ENCODE peak calls at places on chromosome 2, in four cellular contexts. X is IMR-90, I is K562, H is GM12878. L is an unnamed sample.

GRCh38 chr2:238305092-238305862 is 15.0 kb upstream of the TRAF3IP1 start:
- DNase-seq in X (no peak), I (no peak), H (no peak), L (no peak)

GRCh38 chr2:28327963-28328922 is 64.4 kb upstream of the FOSL2 start:
- DNase-seq in X (peak), I (no peak), H (no peak), L (no peak)

GRCh38 chr2:213237251-213237650 is 47.0 kb upstream of the SPAG16 start:
- DNase-seq in X (peak), I (no peak), H (no peak), L (no peak)

GRCh38 chr2:158967731-158968395 is 577 bp upstream of the TANC1 start:
- DNase-seq in X (peak), I (no peak), H (no peak), L (peak)

GRCh38 chr2:205946226-205946625 is 139.7 kb downstream of the INO80D start:
- DNase-seq in X (no peak), I (no peak), H (no peak), L (no peak)

GRCh38 chr2:36486546-36487044 is 111.4 kb downstream of the FEZ2 start:
- DNase-seq in X (peak), I (no peak), H (no peak), L (no peak)

GRCh38 chr2:120536141-120536540 is 190.2 kb downstream of the INHBB start:
- DNase-seq in X (no peak), I (no peak), H (no peak), L (no peak)

GRCh38 chr2:221529943-221530652 is 42.0 kb downstream of the EPHA4 start:
- DNase-seq in X (peak), I (no peak), H (no peak), L (peak)

GRCh38 chr2:163649080-163649479 is 86.7 kb downstream of the FIGN start:
- DNase-seq in X (peak), I (no peak), H (no peak), L (no peak)

GRCh38 chr2:15825276-15826060 is 114.9 kb upstream of the MYCN start:
- DNase-seq in X (no peak), I (no peak), H (no peak), L (no peak)

GRCh38 chr2:43139996-43140621 is 86.3 kb downstream of the ZFP36L2 start:
- DNase-seq in X (no peak), I (no peak), H (no peak), L (no peak)

GRCh38 chr2:159044804-159045286 is 76.4 kb downstream of the TANC1 start:
- DNase-seq in X (no peak), I (no peak), H (no peak), L (no peak)

GRCh38 chr2:143841935-143842334 is 678.0 kb downstream of the ZEB2 start:
- DNase-seq in X (peak), I (no peak), H (no peak), L (no peak)

GRCh38 chr2:64876137-64876647 is 113.0 kb upstream of the SLC1A4 start:
- DNase-seq in X (peak), I (peak), H (no peak), L (peak)

GRCh38 chr2:29123584-29124349 is 8.6 kb downstream of the CLIP4 start:
- DNase-seq in X (peak), I (no peak), H (no peak), L (peak)

GRCh38 chr2:19532797-19533196 is 174.4 kb upstream of the OSR1 start:
- DNase-seq in X (peak), I (no peak), H (no peak), L (no peak)

DNA sequence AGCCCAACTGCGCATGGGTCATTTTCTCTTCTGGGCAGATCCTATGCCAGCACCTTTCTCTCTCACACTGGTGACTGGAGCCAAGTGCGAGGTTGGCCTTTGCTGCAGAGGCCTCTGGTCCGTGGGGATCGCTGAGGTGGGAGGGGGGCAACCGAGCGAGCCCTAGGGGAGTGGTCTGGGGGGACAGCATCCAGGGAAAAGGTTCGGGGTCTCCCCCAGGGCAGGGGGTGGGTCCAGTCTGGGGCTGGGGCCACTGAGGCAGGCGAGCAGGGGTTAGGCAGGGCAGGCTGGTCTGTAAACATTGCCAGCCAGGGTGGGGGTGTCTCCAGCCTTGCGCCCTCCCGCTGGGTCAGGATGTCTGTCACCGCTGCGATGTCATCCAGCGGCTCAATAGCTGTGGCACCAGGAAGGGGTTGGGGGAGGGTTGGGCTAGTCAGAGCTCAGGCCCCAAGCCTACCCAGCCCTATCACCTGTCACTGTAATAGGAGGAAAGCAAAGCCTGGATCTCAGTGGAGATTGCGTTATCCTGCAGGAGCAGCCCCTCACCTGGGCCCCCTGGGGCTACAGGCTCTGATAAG is 4.7 kb downstream of the WDR54 start:
- DNase-seq in X (no peak), I (no peak), H (no peak), L (no peak)
- TF ChIP-seq ELK1 in X (no peak), I (no peak), H (no peak), L (no peak)

GRCh38 chr2:79294994-79295393 is 135.4 kb upstream of the REG3A start:
- DNase-seq in X (no peak), I (no peak), H (no peak), L (no peak)

GRCh38 chr2:79292936-79293335 is 133.4 kb upstream of the REG3A start:
- DNase-seq in X (no peak), I (no peak), H (no peak), L (no peak)

DNA sequence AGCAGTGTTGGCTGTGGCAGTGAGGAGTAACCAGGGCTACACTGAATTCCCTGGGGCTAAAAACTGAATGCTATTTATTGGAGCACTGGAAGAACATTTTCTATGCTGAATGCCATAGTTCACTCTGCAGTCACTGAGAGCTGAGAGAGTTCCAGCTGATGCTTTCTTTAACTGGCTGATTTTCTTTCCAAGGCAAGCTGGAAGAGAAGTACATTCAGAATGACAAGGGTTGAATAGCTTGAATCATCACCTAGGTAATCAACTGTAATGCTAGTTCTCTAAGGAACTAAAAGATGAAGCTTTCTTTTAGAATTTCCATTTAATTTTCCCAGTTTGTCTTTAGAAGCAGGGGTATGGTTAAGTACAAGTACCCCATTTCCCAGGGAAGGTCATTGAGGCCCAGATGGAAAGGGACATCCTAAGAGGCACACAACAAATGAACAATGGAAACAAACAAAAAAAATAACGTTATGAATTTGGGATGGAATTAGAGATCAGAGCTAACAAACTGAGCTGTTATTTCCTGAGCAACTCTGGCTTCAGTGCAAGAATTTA is 132.8 kb upstream of the REG3A start:
- DNase-seq in X (no peak), I (no peak), H (no peak), L (no peak)
- TF ChIP-seq ELK1 in X (no peak), I (no peak), H (no peak), L (no peak)

GRCh38 chr2:174439950-174440349 is 44.4 kb downstream of the SCRN3 start:
- DNase-seq in X (no peak), I (no peak), H (no peak), L (no peak)

GRCh38 chr2:174431902-174432301 is 36.4 kb downstream of the SCRN3 start:
- DNase-seq in X (no peak), I (no peak), H (no peak), L (no peak)

GRCh38 chr2:174438146-174438886 is 42.8 kb downstream of the SCRN3 start:
- DNase-seq in X (no peak), I (no peak), H (no peak), L (no peak)

GRCh38 chr2:174439323-174439722 is 43.8 kb downstream of the SCRN3 start:
- DNase-seq in X (no peak), I (no peak), H (no peak), L (no peak)

GRCh38 chr2:174436351-174436750 is 40.8 kb downstream of the SCRN3 start:
- DNase-seq in X (peak), I (no peak), H (no peak), L (no peak)
- TF ChIP-seq ELK1 in X (no peak), I (no peak), H (no peak), L (no peak)

GRCh38 chr2:235701206-235701605 is 207.4 kb downstream of the AGAP1 start:
- DNase-seq in X (no peak), I (no peak), H (no peak), L (no peak)

GRCh38 chr2:235703711-235704295 is 210.0 kb downstream of the AGAP1 start:
- DNase-seq in X (no peak), I (no peak), H (no peak), L (no peak)

GRCh38 chr2:235699576-235699975 is 205.7 kb downstream of the AGAP1 start:
- DNase-seq in X (no peak), I (no peak), H (no peak), L (no peak)

GRCh38 chr2:235698504-235698903 is 204.7 kb downstream of the AGAP1 start:
- DNase-seq in X (no peak), I (no peak), H (no peak), L (no peak)

DNA sequence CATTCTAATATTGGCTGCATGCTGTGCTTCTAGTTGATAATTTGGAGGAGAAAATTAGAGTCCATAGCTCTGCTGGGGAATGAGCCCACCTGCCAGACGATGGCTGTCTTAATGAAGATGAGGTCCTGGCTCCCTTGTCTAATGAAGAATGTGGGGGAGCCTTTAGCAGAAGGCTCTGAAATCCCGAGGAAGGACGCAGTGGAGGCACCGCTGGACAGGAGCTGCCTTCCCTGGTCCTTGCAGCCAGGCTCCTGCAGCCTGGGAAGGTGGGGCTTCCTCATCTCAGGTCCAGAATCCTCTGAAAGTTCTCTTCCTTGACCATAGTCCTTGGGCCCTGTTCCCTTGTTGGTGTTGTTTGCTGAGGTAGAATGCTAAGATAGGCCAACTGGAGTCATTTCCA is 208.3 kb downstream of the AGAP1 start:
- DNase-seq in X (no peak), I (no peak), H (no peak), L (no peak)
- TF ChIP-seq ELK1 in X (no peak), I (no peak), H (no peak), L (no peak)

GRCh38 chr2:176099737-176100546 is at the start of gene HOXD12:
- DNase-seq in X (no peak), I (no peak), H (no peak), L (no peak)
- TF ChIP-seq ELK1 in X (no peak), I (no peak), H (no peak), L (no peak)

GRCh38 chr2:50346104-50346503 is 685.8 kb downstream of the NRXN1 start:
- DNase-seq in X (no peak), I (no peak), H (no peak), L (no peak)

GRCh38 chr2:50346586-50347351 is 685.2 kb downstream of the NRXN1 start:
- DNase-seq in X (no peak), I (no peak), H (no peak), L (no peak)

GRCh38 chr2:50345691-50346090 is 686.2 kb downstream of the NRXN1 start:
- DNase-seq in X (no peak), I (no peak), H (no peak), L (no peak)

GRCh38 chr2:50343157-50343821 is 688.6 kb downstream of the NRXN1 start:
- DNase-seq in X (no peak), I (no peak), H (no peak), L (no peak)

DNA sequence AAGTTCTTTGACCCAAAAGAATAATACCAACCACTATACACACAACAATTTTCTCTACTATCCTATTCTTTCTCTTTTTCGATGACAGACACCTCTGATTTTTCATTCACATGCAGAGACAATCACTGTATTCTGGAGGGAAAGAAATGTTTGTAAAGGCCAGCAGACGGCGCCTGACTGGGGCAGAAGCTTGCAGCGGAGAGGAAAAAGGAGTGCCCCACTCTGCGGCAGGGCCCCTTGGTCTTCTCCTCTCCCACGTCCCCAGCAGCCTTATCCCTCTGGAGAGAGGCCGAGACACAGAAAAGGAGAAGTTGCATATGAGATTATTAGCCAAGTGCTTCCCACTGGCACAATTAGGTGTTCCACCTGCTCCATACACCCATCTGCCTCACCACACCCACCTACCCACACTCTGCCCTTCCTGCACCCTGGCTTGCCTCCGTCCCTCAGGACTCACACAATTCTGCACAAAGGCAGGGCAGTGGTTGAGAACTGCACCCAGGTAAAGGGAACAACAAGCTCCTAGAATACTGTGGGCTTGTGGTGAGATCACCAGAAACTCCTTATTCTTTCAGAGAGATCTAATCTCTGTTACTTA is 687.3 kb downstream of the NRXN1 start:
- DNase-seq in X (no peak), I (no peak), H (no peak), L (no peak)
- TF ChIP-seq ELK1 in X (no peak), I (no peak), H (no peak), L (no peak)

DNA sequence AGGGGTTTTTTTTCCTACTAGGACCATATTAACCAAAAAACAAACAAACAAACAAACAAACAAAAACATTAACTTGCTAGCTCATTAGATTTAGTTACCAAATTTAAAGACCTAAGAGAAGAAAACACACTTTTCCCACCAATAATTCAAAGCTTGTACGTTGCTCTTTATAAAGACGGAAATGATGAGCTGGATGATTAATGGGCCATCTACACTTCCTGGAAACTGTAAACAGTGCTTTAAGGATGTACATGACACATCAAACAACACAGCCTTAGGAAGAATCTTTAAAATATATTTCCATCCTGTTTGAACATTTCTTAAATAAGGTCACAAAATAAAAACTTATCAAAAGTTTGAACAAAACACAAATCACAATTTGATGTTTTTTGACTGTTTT is 982 bp downstream of the BMP10 start:
- DNase-seq in X (peak), I (no peak), H (no peak), L (no peak)
- TF ChIP-seq ELK1 in X (no peak), I (no peak), H (no peak), L (no peak)